ENCODE peak calls at places on chromosome 17, in eight cellular contexts. S is colonic mucosa, P is H1, V is uterus, W is hepatocyte, M is upper lobe of right lung, L is heart left ventricle, R is tibial nerve. C is an unnamed sample. For H3K4me1 and H3K36me3, the result is how much of the 10 kb centered on the place peaks cover.

GRCh38 chr17:38324141-38324540 is 19.6 kb downstream of the GPR179 start:
- DNase-seq in S (no peak), P (no peak), V (no peak), W (peak), M (no peak), L (no peak), R (no peak), C (no peak)

GRCh38 chr17:14304222-14304844 is 3.5 kb downstream of the HS3ST3B1 start:
- DNase-seq in S (no peak), P (no peak), V (no peak), W (no peak), M (no peak), L (no peak), R (no peak), C (no peak)

GRCh38 chr17:5297245-5297644 is 15.2 kb downstream of the RABEP1 start:
- DNase-seq in S (no peak), P (no peak), V (no peak), W (no peak), M (no peak), L (no peak), R (no peak), C (no peak)

GRCh38 chr17:63406689-63407330 is 39.3 kb downstream of the CYB561 start:
- DNase-seq in S (peak), P (peak), V (peak), W (peak), M (no peak), L (peak), R (peak), C (peak)

GRCh38 chr17:17228521-17229279 is 8.3 kb downstream of the FLCN start:
- DNase-seq in S (no peak), P (no peak), V (no peak), W (no peak), M (no peak), L (peak), R (no peak), C (no peak)

GRCh38 chr17:63988741-63989621 is 9.2 kb upstream of the PRR29 start:
- DNase-seq in S (no peak), P (no peak), V (no peak), W (peak), M (peak), L (peak), R (no peak), C (no peak)

GRCh38 chr17:20243524-20243923 is 223.8 kb downstream of the LGALS9B start:
- DNase-seq in S (no peak), P (no peak), V (no peak), W (no peak), M (no peak), L (no peak), R (no peak), C (no peak)

GRCh38 chr17:55458977-55459376 is 37.3 kb upstream of the MMD start:
- DNase-seq in S (no peak), P (no peak), V (no peak), W (no peak), M (no peak), L (no peak), R (no peak), C (no peak)

GRCh38 chr17:51435171-51435552 is 174.8 kb downstream of the UTP18 start:
- DNase-seq in S (no peak), P (no peak), V (no peak), W (no peak), M (no peak), L (no peak), R (no peak), C (no peak)

GRCh38 chr17:18314731-18315497 is at the start of the genes SMCR8 and TOP3A:
- DNase-seq in S (peak), P (peak), V (peak), W (peak), M (peak), L (peak), R (peak), C (peak)
- H3K4me1 ChIP-seq in S (under half), P (under half), V (under half), W (half or more), M (half or more), L (under half), R (under half), C (half or more)

GRCh38 chr17:81282876-81283275 is 12.2 kb downstream of the SLC38A10 start:
- DNase-seq in S (no peak), P (no peak), V (no peak), W (no peak), M (no peak), L (peak), R (no peak), C (no peak)
- H3K36me3 ChIP-seq in S (under half), P (under half), V (under half), W (under half), M (half or more), L (under half), R (under half), C (under half)

GRCh38 chr17:43660262-43660661 is 1.5 kb downstream of the MEOX1 start:
- DNase-seq in S (no peak), P (no peak), V (no peak), W (no peak), M (no peak), L (no peak), R (no peak), C (no peak)

GRCh38 chr17:43659823-43660222 is 1.9 kb downstream of the MEOX1 start:
- DNase-seq in S (no peak), P (no peak), V (no peak), W (no peak), M (no peak), L (no peak), R (no peak), C (no peak)

GRCh38 chr17:43660816-43661493 is 767 bp downstream of the MEOX1 start:
- DNase-seq in S (no peak), P (no peak), V (no peak), W (no peak), M (no peak), L (no peak), R (no peak), C (no peak)

GRCh38 chr17:43661699-43662431 is at the start of gene MEOX1:
- DNase-seq in S (no peak), P (no peak), V (no peak), W (no peak), M (no peak), L (peak), R (no peak), C (no peak)

DNA sequence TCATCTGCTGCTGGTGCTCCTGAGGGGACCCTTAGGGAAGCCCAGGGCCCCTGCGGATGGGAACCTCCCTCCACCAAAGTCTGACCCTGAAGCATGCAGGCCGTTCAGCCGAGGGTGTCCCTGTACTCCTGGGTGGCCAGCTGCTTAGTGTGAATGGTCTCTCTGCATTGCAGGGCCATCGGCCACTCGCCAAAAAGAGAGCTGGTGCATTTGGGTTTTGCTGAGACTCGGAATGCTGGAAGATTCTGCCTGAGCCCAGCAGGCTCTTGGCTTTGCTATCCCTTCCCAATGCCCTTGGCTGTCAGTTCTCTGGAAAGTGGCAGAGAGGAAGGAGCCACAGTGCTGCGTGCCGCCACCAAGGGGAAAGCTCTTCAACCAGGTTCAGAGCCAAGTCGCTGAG is 2.8 kb downstream of the MEOX1 start:
- DNase-seq in S (no peak), P (no peak), V (no peak), W (no peak), M (no peak), L (no peak), R (no peak), C (no peak)
- H3K4me3 ChIP-seq in S (no peak), P (no peak), V (no peak), W (no peak), M (no peak), L (peak), R (no peak), C (no peak)

GRCh38 chr17:35160354-35161201 is 13.0 kb downstream of the UNC45B start:
- DNase-seq in S (no peak), P (no peak), V (no peak), W (no peak), M (no peak), L (no peak), R (no peak), C (no peak)
- H3K4me1 ChIP-seq in S (under half), P (under half), V (under half), W (under half), M (under half), L (under half), R (under half), C (under half)

DNA sequence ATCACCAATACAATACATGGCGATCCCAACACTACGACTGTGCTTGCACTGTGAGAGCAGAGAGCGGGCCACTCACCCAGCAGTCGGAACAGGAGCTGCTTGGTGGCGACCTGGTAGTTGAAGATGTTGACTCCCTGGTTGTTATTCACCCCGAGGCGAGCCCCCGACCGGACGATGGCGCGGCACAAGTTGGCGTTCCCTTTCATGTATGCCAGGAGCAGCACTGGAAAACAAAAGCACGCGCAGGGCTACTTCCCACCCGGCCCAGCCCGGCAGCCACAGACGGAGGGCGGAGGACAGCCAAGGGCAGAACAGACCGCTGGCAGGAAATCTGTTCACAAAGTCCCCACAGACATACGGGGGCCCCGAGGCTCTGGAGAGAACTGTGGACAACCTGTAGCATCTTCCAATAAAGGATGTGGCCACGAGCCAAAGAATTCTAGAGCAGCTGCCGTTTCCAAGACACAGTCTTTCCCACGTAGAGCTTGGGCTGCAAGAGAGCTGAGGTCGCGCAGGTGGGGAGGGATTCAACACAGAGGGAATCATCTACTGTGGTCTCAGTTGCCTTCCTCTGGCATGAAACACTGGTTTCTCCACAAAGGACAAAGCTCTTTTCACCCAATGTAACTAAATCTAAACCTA is 27.8 kb downstream of the CYB5D2 start:
- DNase-seq in S (no peak), P (no peak), V (no peak), W (no peak), M (no peak), L (no peak), R (no peak), C (no peak)
- H3K36me3 ChIP-seq in S (under half), P (under half), V (under half), W (under half), M (half or more), L (half or more), R (under half), C (half or more)

DNA sequence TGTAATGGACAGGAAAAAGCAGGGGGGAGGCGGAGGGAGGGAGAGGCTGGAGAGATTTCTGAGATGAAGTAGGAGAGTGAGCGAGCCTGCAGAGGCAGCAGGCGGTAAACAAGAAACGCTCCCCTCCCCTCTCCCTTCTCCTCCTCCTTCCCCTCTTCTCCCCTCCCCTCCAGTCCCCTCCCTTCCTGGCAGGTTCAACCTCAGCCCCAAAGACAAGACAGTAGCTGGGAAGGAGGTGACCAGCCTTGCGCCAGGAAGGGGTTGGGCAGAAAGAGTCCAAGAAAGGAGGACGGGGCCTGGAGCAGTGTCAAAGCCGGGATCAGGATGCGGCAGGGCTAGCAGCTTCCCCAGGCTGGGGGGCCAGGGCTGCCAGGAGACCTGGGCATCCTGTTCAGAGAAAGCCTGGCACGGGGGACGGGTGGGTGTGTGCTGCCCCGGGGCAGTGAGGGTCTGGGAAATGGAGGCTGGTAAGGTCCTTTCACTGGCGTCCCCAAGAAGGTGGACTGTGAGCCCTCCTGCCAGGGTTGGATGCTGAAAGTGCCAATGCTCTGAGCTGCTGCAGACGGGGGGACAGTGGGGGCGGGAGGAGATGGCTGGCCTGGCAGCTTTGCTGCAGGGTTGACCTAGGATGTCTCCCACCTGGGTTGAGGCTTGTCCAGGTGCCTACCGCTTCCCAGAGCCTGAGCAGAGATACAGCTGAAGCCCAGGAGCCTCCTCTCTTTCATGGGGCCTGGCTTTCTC is 261.6 kb upstream of the TNRC6C start:
- DNase-seq in S (no peak), P (no peak), V (peak), W (peak), M (peak), L (no peak), R (no peak), C (no peak)
- H3K4me3 ChIP-seq in S (no peak), P (peak), V (no peak), W (no peak), M (no peak), L (no peak), R (no peak), C (no peak)

DNA sequence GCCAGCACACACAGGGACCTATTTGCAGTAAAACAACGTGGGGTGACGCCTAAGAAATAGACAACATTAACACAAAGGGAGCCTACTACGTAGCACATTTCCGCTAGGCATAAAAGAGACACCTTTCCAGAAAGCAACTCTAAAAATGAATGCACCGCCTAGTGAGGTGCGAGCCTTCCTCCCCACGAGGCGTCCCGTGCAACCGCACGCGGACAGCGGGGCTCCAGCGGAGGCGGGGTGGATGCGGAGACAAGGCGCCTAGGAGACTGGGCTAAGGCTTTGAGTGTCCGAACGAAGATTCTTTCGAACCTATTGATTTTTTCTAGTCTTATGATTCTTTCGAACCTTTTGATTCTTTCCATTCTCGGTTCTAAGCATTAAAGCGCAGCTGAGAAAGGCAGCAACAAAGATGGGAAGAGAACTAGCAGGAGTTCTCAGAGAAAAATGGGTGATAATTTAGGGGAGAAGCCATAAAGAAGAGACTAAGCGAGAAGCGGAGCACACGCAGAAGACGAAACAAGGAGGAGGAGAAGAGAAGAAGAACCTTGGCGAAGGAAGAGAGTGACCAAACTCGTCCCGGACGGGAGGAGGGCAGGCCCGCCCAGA is 433 bp upstream of the CPD start:
- DNase-seq in S (peak), P (no peak), V (no peak), W (peak), M (peak), L (no peak), R (no peak), C (no peak)
- H3K4me1 ChIP-seq in S (under half), P (under half), V (under half), W (under half), M (under half), L (under half), R (under half), C (under half)

DNA sequence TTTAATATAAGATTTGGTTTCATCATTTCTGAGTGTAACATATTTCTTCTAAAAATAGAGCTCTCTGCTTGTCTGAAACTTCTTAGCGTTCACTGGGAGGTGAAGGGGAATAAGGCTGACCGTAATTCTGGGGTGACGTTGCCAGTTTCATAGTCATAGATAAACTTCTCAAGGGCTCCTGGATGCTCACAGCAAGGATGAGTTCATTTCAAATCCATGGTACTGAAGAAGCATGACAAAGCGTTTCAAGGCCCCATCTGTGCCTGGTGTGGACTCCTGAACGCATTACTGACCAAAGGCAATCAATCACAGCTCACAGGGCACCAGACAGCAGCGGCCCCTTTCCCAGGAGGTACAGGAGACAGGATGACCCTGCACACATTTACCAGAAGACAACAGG is 12.0 kb upstream of the EVPL start:
- DNase-seq in S (no peak), P (no peak), V (peak), W (no peak), M (no peak), L (no peak), R (no peak), C (no peak)
- H3K36me3 ChIP-seq in S (under half), P (under half), V (under half), W (under half), M (half or more), L (half or more), R (under half), C (half or more)

GRCh38 chr17:2174048-2174447 is 119.1 kb downstream of the HIC1 start:
- DNase-seq in S (no peak), P (no peak), V (peak), W (no peak), M (no peak), L (no peak), R (no peak), C (no peak)
- H3K4me3 ChIP-seq in S (no peak), P (no peak), V (no peak), W (no peak), M (no peak), L (no peak), R (no peak), C (no peak)

C was measured in thoracic aorta.